ENCODE peak calls at places on chromosomes 12 and 14, in seven cellular contexts. One of them, this sample, is unnamed.

GRCh38 chr12:95385246-95385645 is 88.7 kb upstream of the METAP2 start:
- DNase-seq in uterus: peak
- DNase-seq in GM23338: peak
- DNase-seq in NB4: no peak
- DNase-seq in ovary: no peak
- DNase-seq in fibroblast of pulmonary artery: peak
- DNase-seq in astrocyte: peak
- DNase-seq in this sample: peak

GRCh38 chr14:46300765-46301164 is 350.8 kb downstream of the RPL10L start:
- DNase-seq in fibroblast of pulmonary artery: no peak
- DNase-seq in uterus: no peak
- DNase-seq in ovary: no peak
- DNase-seq in astrocyte: no peak
- DNase-seq in GM23338: no peak
- DNase-seq in NB4: no peak
- DNase-seq in this sample: no peak

GRCh38 chr12:111467862-111468245 is 62.1 kb downstream of the SH2B3 start:
- DNase-seq in NB4: no peak
- DNase-seq in uterus: no peak
- DNase-seq in GM23338: no peak
- DNase-seq in fibroblast of pulmonary artery: no peak
- DNase-seq in ovary: no peak
- DNase-seq in astrocyte: no peak
- DNase-seq in this sample: peak

GRCh38 chr12:9364224-9365176 is 156.3 kb upstream of the PZP start:
- DNase-seq in fibroblast of pulmonary artery: peak
- DNase-seq in uterus: no peak
- DNase-seq in GM23338: peak
- DNase-seq in astrocyte: peak
- DNase-seq in ovary: no peak
- DNase-seq in NB4: no peak
- DNase-seq in this sample: peak

GRCh38 chr14:21852061-21852664 is 178.5 kb upstream of the OR4E1 start:
- DNase-seq in GM23338: peak
- DNase-seq in fibroblast of pulmonary artery: peak
- DNase-seq in astrocyte: no peak
- DNase-seq in uterus: no peak
- DNase-seq in NB4: peak
- DNase-seq in ovary: no peak
- DNase-seq in this sample: no peak

GRCh38 chr14:71179046-71179445 is 271.8 kb downstream of the PCNX1 start:
- DNase-seq in fibroblast of pulmonary artery: no peak
- DNase-seq in astrocyte: no peak
- DNase-seq in ovary: no peak
- DNase-seq in NB4: no peak
- DNase-seq in GM23338: no peak
- DNase-seq in uterus: no peak
- DNase-seq in this sample: no peak

GRCh38 chr12:1800646-1801284 is 19.6 kb upstream of the LRTM2 start:
- DNase-seq in astrocyte: no peak
- DNase-seq in uterus: no peak
- DNase-seq in GM23338: peak
- DNase-seq in fibroblast of pulmonary artery: no peak
- DNase-seq in ovary: no peak
- DNase-seq in NB4: peak
- DNase-seq in this sample: peak

GRCh38 chr12:92764820-92765219 is 62.0 kb downstream of the PLEKHG7 start:
- DNase-seq in GM23338: no peak
- DNase-seq in NB4: peak
- DNase-seq in uterus: no peak
- DNase-seq in astrocyte: peak
- DNase-seq in ovary: no peak
- DNase-seq in fibroblast of pulmonary artery: no peak
- DNase-seq in this sample: no peak

GRCh38 chr12:12072064-12072760 is 1.5 kb downstream of the BCL2L14 start:
- DNase-seq in ovary: no peak
- DNase-seq in uterus: no peak
- DNase-seq in fibroblast of pulmonary artery: no peak
- DNase-seq in GM23338: no peak
- DNase-seq in NB4: no peak
- DNase-seq in astrocyte: no peak
- DNase-seq in this sample: no peak

GRCh38 chr14:32611752-32612151 is 282.7 kb downstream of the AKAP6 start:
- DNase-seq in ovary: no peak
- DNase-seq in astrocyte: peak
- DNase-seq in fibroblast of pulmonary artery: peak
- DNase-seq in NB4: no peak
- DNase-seq in uterus: no peak
- DNase-seq in GM23338: no peak
- DNase-seq in this sample: peak

GRCh38 chr14:50038398-50039119 is 77.8 kb downstream of the VCPKMT start:
- DNase-seq in GM23338: peak
- DNase-seq in NB4: peak
- DNase-seq in astrocyte: peak
- DNase-seq in uterus: no peak
- DNase-seq in ovary: no peak
- DNase-seq in fibroblast of pulmonary artery: peak
- DNase-seq in this sample: peak

GRCh38 chr12:109804820-109805761 is 28.1 kb downstream of the TRPV4 start:
- DNase-seq in astrocyte: peak
- DNase-seq in GM23338: peak
- DNase-seq in ovary: peak
- DNase-seq in fibroblast of pulmonary artery: peak
- DNase-seq in uterus: peak
- DNase-seq in NB4: peak
- DNase-seq in this sample: peak

GRCh38 chr12:22684526-22685118 is 59.7 kb downstream of the ETNK1 start:
- DNase-seq in astrocyte: peak
- DNase-seq in ovary: no peak
- DNase-seq in fibroblast of pulmonary artery: peak
- DNase-seq in GM23338: peak
- DNase-seq in NB4: peak
- DNase-seq in uterus: no peak
- DNase-seq in this sample: peak

GRCh38 chr14:53881161-53881846 is 75.3 kb downstream of the BMP4 start:
- DNase-seq in uterus: no peak
- DNase-seq in ovary: no peak
- DNase-seq in NB4: no peak
- DNase-seq in fibroblast of pulmonary artery: peak
- DNase-seq in GM23338: no peak
- DNase-seq in astrocyte: peak
- DNase-seq in this sample: no peak

GRCh38 chr12:131163189-131163738 is 209.6 kb downstream of the ADGRD1 start:
- DNase-seq in NB4: no peak
- DNase-seq in ovary: no peak
- DNase-seq in fibroblast of pulmonary artery: no peak
- DNase-seq in uterus: no peak
- DNase-seq in GM23338: no peak
- DNase-seq in astrocyte: no peak
- DNase-seq in this sample: no peak

GRCh38 chr14:92144708-92145107 is 22.9 kb downstream of the CPSF2 start:
- DNase-seq in ovary: no peak
- DNase-seq in GM23338: no peak
- DNase-seq in fibroblast of pulmonary artery: no peak
- DNase-seq in uterus: no peak
- DNase-seq in NB4: no peak
- DNase-seq in astrocyte: peak
- DNase-seq in this sample: no peak

GRCh38 chr12:3261782-3262359 is 184.7 kb downstream of the TSPAN9 start:
- DNase-seq in uterus: peak
- DNase-seq in NB4: no peak
- DNase-seq in ovary: no peak
- DNase-seq in GM23338: no peak
- DNase-seq in astrocyte: no peak
- DNase-seq in fibroblast of pulmonary artery: peak
- DNase-seq in this sample: peak

GRCh38 chr14:105351920-105352871 is 37.6 kb downstream of the PACS2 start:
- DNase-seq in GM23338: peak
- DNase-seq in NB4: peak
- DNase-seq in uterus: peak
- DNase-seq in fibroblast of pulmonary artery: peak
- DNase-seq in ovary: peak
- DNase-seq in astrocyte: peak
- DNase-seq in this sample: peak

GRCh38 chr14:103129301-103130016 is 6.2 kb downstream of the TNFAIP2 start:
- DNase-seq in uterus: no peak
- DNase-seq in fibroblast of pulmonary artery: no peak
- DNase-seq in astrocyte: no peak
- DNase-seq in GM23338: no peak
- DNase-seq in ovary: no peak
- DNase-seq in NB4: no peak
- DNase-seq in this sample: no peak

GRCh38 chr12:46268349-46268616 is 560 bp downstream of the SLC38A1 start:
- DNase-seq in fibroblast of pulmonary artery: peak
- DNase-seq in astrocyte: peak
- DNase-seq in uterus: no peak
- DNase-seq in ovary: no peak
- DNase-seq in NB4: no peak
- DNase-seq in GM23338: no peak
- DNase-seq in this sample: no peak

GRCh38 chr12:76820888-76821482 is 57.1 kb downstream of the ZDHHC17 start:
- DNase-seq in NB4: peak
- DNase-seq in uterus: no peak
- DNase-seq in astrocyte: peak
- DNase-seq in GM23338: peak
- DNase-seq in ovary: no peak
- DNase-seq in fibroblast of pulmonary artery: peak
- DNase-seq in this sample: peak

GRCh38 chr12:106459534-106459933 is 102.0 kb downstream of the POLR3B start:
- DNase-seq in uterus: no peak
- DNase-seq in fibroblast of pulmonary artery: no peak
- DNase-seq in ovary: no peak
- DNase-seq in astrocyte: no peak
- DNase-seq in NB4: no peak
- DNase-seq in GM23338: no peak
- DNase-seq in this sample: no peak

GRCh38 chr14:104353221-104353920 is 215.0 kb downstream of the KIF26A start:
- DNase-seq in fibroblast of pulmonary artery: no peak
- DNase-seq in astrocyte: no peak
- DNase-seq in ovary: peak
- DNase-seq in NB4: no peak
- DNase-seq in GM23338: no peak
- DNase-seq in uterus: peak
- DNase-seq in this sample: no peak

GRCh38 chr14:74249433-74250375 is 10.5 kb downstream of the VSX2 start:
- DNase-seq in astrocyte: no peak
- DNase-seq in uterus: no peak
- DNase-seq in GM23338: no peak
- DNase-seq in fibroblast of pulmonary artery: no peak
- DNase-seq in NB4: no peak
- DNase-seq in ovary: no peak
- DNase-seq in this sample: no peak

GRCh38 chr14:92105073-92105844 is 1.1 kb downstream of the ATXN3 start:
- DNase-seq in astrocyte: peak
- DNase-seq in uterus: no peak
- DNase-seq in GM23338: no peak
- DNase-seq in NB4: no peak
- DNase-seq in fibroblast of pulmonary artery: no peak
- DNase-seq in ovary: no peak
- DNase-seq in this sample: no peak

GRCh38 chr14:38616959-38617358 is 361.1 kb upstream of the CLEC14A start:
- DNase-seq in astrocyte: no peak
- DNase-seq in uterus: no peak
- DNase-seq in ovary: no peak
- DNase-seq in NB4: no peak
- DNase-seq in GM23338: peak
- DNase-seq in fibroblast of pulmonary artery: no peak
- DNase-seq in this sample: peak

GRCh38 chr14:38623661-38624060 is 367.8 kb upstream of the CLEC14A start:
- DNase-seq in ovary: no peak
- DNase-seq in NB4: no peak
- DNase-seq in fibroblast of pulmonary artery: no peak
- DNase-seq in uterus: no peak
- DNase-seq in astrocyte: no peak
- DNase-seq in GM23338: no peak
- DNase-seq in this sample: peak

GRCh38 chr14:38618514-38618913 is 362.6 kb upstream of the CLEC14A start:
- DNase-seq in ovary: no peak
- DNase-seq in fibroblast of pulmonary artery: no peak
- DNase-seq in GM23338: peak
- DNase-seq in uterus: no peak
- DNase-seq in NB4: peak
- DNase-seq in astrocyte: no peak
- DNase-seq in this sample: no peak
- TF ChIP-seq CTCF in ovary: no peak
- TF ChIP-seq CTCF in fibroblast of pulmonary artery: peak
- TF ChIP-seq CTCF in GM23338: peak
- TF ChIP-seq CTCF in uterus: no peak
- TF ChIP-seq CTCF in NB4: peak
- TF ChIP-seq CTCF in astrocyte: no peak
- TF ChIP-seq CTCF in this sample: no peak

GRCh38 chr12:52969828-52970569 is 21.1 kb downstream of the KRT18 start:
- DNase-seq in GM23338: no peak
- DNase-seq in uterus: no peak
- DNase-seq in fibroblast of pulmonary artery: no peak
- DNase-seq in astrocyte: no peak
- DNase-seq in NB4: no peak
- DNase-seq in ovary: no peak
- DNase-seq in this sample: no peak

GRCh38 chr12:52964556-52965336 is 15.8 kb downstream of the KRT18 start:
- DNase-seq in astrocyte: no peak
- DNase-seq in GM23338: peak
- DNase-seq in NB4: no peak
- DNase-seq in fibroblast of pulmonary artery: no peak
- DNase-seq in uterus: no peak
- DNase-seq in ovary: no peak
- DNase-seq in this sample: no peak

DNA sequence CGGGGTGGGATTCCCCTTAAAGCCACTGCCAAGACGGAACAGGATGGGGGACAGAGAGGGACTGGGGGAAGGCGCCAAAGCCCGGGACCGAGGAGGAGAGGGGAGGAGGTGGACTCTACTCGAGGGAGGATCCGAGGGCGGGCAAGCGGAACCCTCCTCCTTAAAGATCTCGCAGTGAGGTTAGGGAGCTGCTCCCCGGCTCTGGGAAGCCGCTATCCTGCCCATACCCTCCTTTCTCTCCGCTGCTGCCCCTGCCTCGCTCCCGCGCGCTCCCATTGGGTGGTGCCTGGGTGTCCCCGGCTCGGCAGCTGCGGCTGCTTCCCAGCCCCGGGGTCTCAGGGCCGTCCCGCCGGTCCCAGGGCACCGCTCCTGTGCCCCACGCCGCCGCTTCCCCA is 16.4 kb downstream of the KRT18 start:
- DNase-seq in NB4: no peak
- DNase-seq in astrocyte: no peak
- DNase-seq in ovary: no peak
- DNase-seq in GM23338: peak
- DNase-seq in uterus: peak
- DNase-seq in fibroblast of pulmonary artery: no peak
- DNase-seq in this sample: no peak
- H3K4me3 ChIP-seq in NB4: no peak
- H3K4me3 ChIP-seq in astrocyte: peak
- H3K4me3 ChIP-seq in ovary: no peak
- H3K4me3 ChIP-seq in GM23338: peak
- H3K4me3 ChIP-seq in uterus: peak
- H3K4me3 ChIP-seq in fibroblast of pulmonary artery: peak
- H3K4me3 ChIP-seq in this sample: no peak

GRCh38 chr12:57637364-57637763 is 4.4 kb upstream of the B4GALNT1 start:
- DNase-seq in fibroblast of pulmonary artery: no peak
- DNase-seq in astrocyte: no peak
- DNase-seq in uterus: no peak
- DNase-seq in GM23338: no peak
- DNase-seq in NB4: no peak
- DNase-seq in ovary: no peak
- DNase-seq in this sample: no peak
- TF ChIP-seq CTCF in fibroblast of pulmonary artery: no peak
- TF ChIP-seq CTCF in astrocyte: no peak
- TF ChIP-seq CTCF in uterus: no peak
- TF ChIP-seq CTCF in GM23338: no peak
- TF ChIP-seq CTCF in NB4: no peak
- TF ChIP-seq CTCF in ovary: no peak
- TF ChIP-seq CTCF in this sample: no peak

GRCh38 chr14:86168376-86168775 is 638.4 kb downstream of the FLRT2 start:
- DNase-seq in GM23338: no peak
- DNase-seq in NB4: peak
- DNase-seq in astrocyte: no peak
- DNase-seq in ovary: peak
- DNase-seq in fibroblast of pulmonary artery: no peak
- DNase-seq in uterus: no peak
- DNase-seq in this sample: no peak
- H3K4me3 ChIP-seq in GM23338: no peak
- H3K4me3 ChIP-seq in NB4: no peak
- H3K4me3 ChIP-seq in astrocyte: no peak
- H3K4me3 ChIP-seq in ovary: no peak
- H3K4me3 ChIP-seq in fibroblast of pulmonary artery: no peak
- H3K4me3 ChIP-seq in uterus: no peak
- H3K4me3 ChIP-seq in this sample: no peak